ENCODE peak calls at places on chromosomes 12 and 14, in four cellular contexts. Y is IMR-90, A is dorsolateral prefrontal cortex, T is left lung. P is an unnamed sample.

GRCh38 chr12:93908846-93909592 is 231.8 kb downstream of the CRADD start:
- DNase-seq in Y (no peak), A (no peak), T (no peak), P (no peak)

GRCh38 chr12:107404981-107405380 is 280.6 kb upstream of the PWP1 start:
- DNase-seq in Y (peak), A (no peak), T (no peak), P (peak)

GRCh38 chr12:49342914-49343731 is 3.6 kb upstream of the DNAJC22 start:
- DNase-seq in Y (no peak), A (no peak), T (no peak), P (peak)

GRCh38 chr12:5944688-5945070 is 380 bp downstream of the ANO2 start:
- DNase-seq in Y (no peak), A (no peak), T (no peak), P (peak)

GRCh38 chr12:108238474-108238873 is 100.6 kb downstream of the CMKLR1 start:
- DNase-seq in Y (no peak), A (no peak), T (no peak), P (no peak)

GRCh38 chr12:54372113-54372806 is 8.0 kb upstream of the GPR84 start:
- DNase-seq in Y (no peak), A (no peak), T (no peak), P (peak)

GRCh38 chr14:100165376-100165775 is 5.9 kb upstream of the DEGS2 start:
- DNase-seq in Y (no peak), A (no peak), T (peak), P (peak)

GRCh38 chr12:73452672-73453469 is 1084.8 kb upstream of the ATXN7L3B start:
- DNase-seq in Y (no peak), A (no peak), T (no peak), P (no peak)

GRCh38 chr12:2300168-2300567 is 247.4 kb downstream of the CACNA1C start:
- DNase-seq in Y (no peak), A (no peak), T (no peak), P (no peak)

GRCh38 chr12:132158677-132159554 is 14.7 kb downstream of the NOC4L start:
- DNase-seq in Y (no peak), A (no peak), T (peak), P (no peak)

GRCh38 chr14:72665259-72665658 is 228.6 kb downstream of the DPF3 start:
- DNase-seq in Y (peak), A (no peak), T (no peak), P (peak)

GRCh38 chr12:87259405-87259804 is 769.8 kb downstream of the C12orf50 start:
- DNase-seq in Y (peak), A (no peak), T (no peak), P (no peak)

GRCh38 chr14:35121026-35121886 is 534 bp downstream of the PPP2R3C start:
- DNase-seq in Y (no peak), A (no peak), T (no peak), P (no peak)

GRCh38 chr14:81952917-81953316 is 419.3 kb upstream of the SEL1L start:
- DNase-seq in Y (no peak), A (no peak), T (no peak), P (no peak)

GRCh38 chr12:1869145-1869544 is 48.8 kb downstream of the LRTM2 start:
- DNase-seq in Y (no peak), A (no peak), T (no peak), P (no peak)

GRCh38 chr12:81143057-81143456 is 65.2 kb downstream of the ACSS3 start:
- DNase-seq in Y (no peak), A (no peak), T (no peak), P (no peak)

GRCh38 chr14:74211945-74212580 is 27.2 kb upstream of the VSX2 start:
- DNase-seq in Y (no peak), A (no peak), T (no peak), P (no peak)

GRCh38 chr12:75868501-75868900 is 163.1 kb downstream of the PHLDA1 start:
- DNase-seq in Y (no peak), A (no peak), T (no peak), P (no peak)

GRCh38 chr12:4432878-4433820 is 12.5 kb downstream of the FGF6 start:
- DNase-seq in Y (no peak), A (no peak), T (no peak), P (no peak)

GRCh38 chr12:81330480-81330879 is 252.6 kb downstream of the ACSS3 start:
- DNase-seq in Y (no peak), A (no peak), T (no peak), P (peak)

GRCh38 chr12:80442426-80443222 is 1.4 kb upstream of the PTPRQ start:
- DNase-seq in Y (peak), A (no peak), T (no peak), P (no peak)

GRCh38 chr14:75098209-75098608 is 28.6 kb downstream of the NEK9 start:
- DNase-seq in Y (no peak), A (no peak), T (no peak), P (no peak)